ENCODE peak calls at places on chromosomes 16 and 17, in five cellular contexts. G, Q, M, U and S are unnamed samples.

GRCh38 chr16:68469728-68470460 is 21.6 kb upstream of the SMPD3 start:
- DNase-seq in G (no peak), Q (no peak), M (no peak), U (no peak), S (no peak)

GRCh38 chr17:65662166-65662565 is 100.7 kb upstream of the AXIN2 start:
- DNase-seq in G (no peak), Q (no peak), M (no peak), U (no peak), S (no peak)

GRCh38 chr17:16456770-16457316 is 35.1 kb downstream of the LRRC75A start:
- DNase-seq in G (no peak), Q (no peak), M (peak), U (no peak), S (no peak)

GRCh38 chr17:8965394-8966168 is at the start of gene PIK3R5:
- DNase-seq in G (no peak), Q (peak), M (peak), U (peak), S (peak)

GRCh38 chr16:24670623-24671454 is 58.6 kb upstream of the TNRC6A start:
- DNase-seq in G (peak), Q (no peak), M (peak), U (peak), S (peak)

GRCh38 chr17:2238432-2239169 is 65.0 kb downstream of the SMG6 start:
- DNase-seq in G (no peak), Q (no peak), M (no peak), U (peak), S (peak)

GRCh38 chr17:37592291-37592690 is 16.9 kb downstream of the SYNRG start:
- DNase-seq in G (no peak), Q (no peak), M (no peak), U (no peak), S (no peak)

GRCh38 chr16:71645450-71645849 is 19.5 kb downstream of the MARVELD3 start:
- DNase-seq in G (no peak), Q (no peak), M (peak), U (peak), S (peak)

GRCh38 chr16:15686287-15686686 is 36.2 kb downstream of the NDE1 start:
- DNase-seq in G (no peak), Q (no peak), M (no peak), U (no peak), S (no peak)

GRCh38 chr16:86343111-86343642 is 167.2 kb upstream of the FOXF1 start:
- DNase-seq in G (peak), Q (no peak), M (peak), U (no peak), S (no peak)

GRCh38 chr16:88558457-88559442 is 11.5 kb upstream of the ZC3H18 start:
- DNase-seq in G (no peak), Q (no peak), M (peak), U (peak), S (peak)

GRCh38 chr16:2817496-2818277 is 650 bp downstream of the PRSS21 start:
- DNase-seq in G (no peak), Q (no peak), M (no peak), U (peak), S (no peak)

GRCh38 chr17:7017827-7018200 is 5.0 kb upstream of the BCL6B start:
- DNase-seq in G (no peak), Q (no peak), M (no peak), U (no peak), S (no peak)

GRCh38 chr16:4976079-4976478 is 17.9 kb downstream of the SEC14L5 start:
- DNase-seq in G (no peak), Q (no peak), M (no peak), U (peak), S (peak)

GRCh38 chr17:50697076-50697475 is 10.6 kb downstream of the ANKRD40 start:
- DNase-seq in G (no peak), Q (no peak), M (no peak), U (no peak), S (no peak)

GRCh38 chr16:57601801-57602478 is 26.5 kb upstream of the ADGRG1 start:
- DNase-seq in G (no peak), Q (no peak), M (no peak), U (no peak), S (peak)

GRCh38 chr17:27352481-27353460 is 58.9 kb downstream of the WSB1 start:
- DNase-seq in G (no peak), Q (no peak), M (no peak), U (no peak), S (no peak)

GRCh38 chr17:9036336-9036735 is 15.0 kb downstream of the NTN1 start:
- DNase-seq in G (no peak), Q (no peak), M (no peak), U (no peak), S (no peak)

GRCh38 chr16:59341368-59341767 is 607.3 kb upstream of the GOT2 start:
- DNase-seq in G (no peak), Q (no peak), M (no peak), U (no peak), S (no peak)

GRCh38 chr16:72474511-72475123 is 302.7 kb upstream of the PMFBP1 start:
- DNase-seq in G (no peak), Q (no peak), M (no peak), U (no peak), S (no peak)

GRCh38 chr17:79821331-79822095 is 17.7 kb downstream of the CBX4 start:
- DNase-seq in G (no peak), Q (no peak), M (no peak), U (no peak), S (no peak)

GRCh38 chr17:79824234-79824633 is 15.0 kb downstream of the CBX4 start:
- DNase-seq in G (no peak), Q (no peak), M (no peak), U (no peak), S (no peak)

GRCh38 chr17:79820959-79821330 is 18.3 kb downstream of the CBX4 start:
- DNase-seq in G (no peak), Q (no peak), M (no peak), U (no peak), S (no peak)

GRCh38 chr17:79824893-79825579 is 14.2 kb downstream of the CBX4 start:
- DNase-seq in G (no peak), Q (no peak), M (no peak), U (no peak), S (no peak)

GRCh38 chr17:79822583-79823124 is 16.6 kb downstream of the CBX4 start:
- DNase-seq in G (no peak), Q (no peak), M (no peak), U (no peak), S (no peak)
- TF ChIP-seq CTCF in G (no peak), Q (no peak), M (no peak), U (no peak), S (no peak)

GRCh38 chr17:4667166-4667565 is 25.7 kb upstream of the ALOX15 start:
- DNase-seq in G (no peak), Q (no peak), M (no peak), U (no peak), S (no peak)
- TF ChIP-seq CTCF in G (no peak), Q (no peak), M (no peak), U (no peak), S (no peak)

DNA sequence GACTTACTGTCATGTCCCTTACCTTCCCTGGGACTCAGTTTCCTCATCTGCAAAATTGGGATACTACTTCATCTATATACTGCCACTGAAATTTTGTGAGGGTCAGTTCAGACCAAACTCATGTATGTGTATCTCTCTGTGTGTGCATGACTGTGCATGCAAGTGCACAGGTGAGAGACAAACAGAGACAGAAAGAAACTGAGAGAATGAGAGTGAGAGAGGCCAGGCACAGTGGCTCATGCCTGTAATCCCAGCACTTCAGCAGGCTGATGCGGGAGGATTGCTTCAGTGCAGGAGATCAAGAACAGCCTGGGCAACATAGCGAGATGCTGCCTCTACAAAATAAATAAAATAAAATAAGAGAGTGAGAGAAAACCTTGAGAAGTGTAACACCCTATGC is 32.1 kb upstream of the SLC6A2 start:
- DNase-seq in G (no peak), Q (no peak), M (no peak), U (no peak), S (no peak)
- TF ChIP-seq CTCF in G (no peak), Q (no peak), M (no peak), U (peak), S (no peak)

GRCh38 chr17:44408786-44409185 is 19.3 kb upstream of the ITGA2B start:
- DNase-seq in G (no peak), Q (no peak), M (no peak), U (no peak), S (peak)

GRCh38 chr17:44414394-44415155 is 25.1 kb upstream of the ITGA2B start:
- DNase-seq in G (no peak), Q (no peak), M (no peak), U (no peak), S (no peak)

DNA sequence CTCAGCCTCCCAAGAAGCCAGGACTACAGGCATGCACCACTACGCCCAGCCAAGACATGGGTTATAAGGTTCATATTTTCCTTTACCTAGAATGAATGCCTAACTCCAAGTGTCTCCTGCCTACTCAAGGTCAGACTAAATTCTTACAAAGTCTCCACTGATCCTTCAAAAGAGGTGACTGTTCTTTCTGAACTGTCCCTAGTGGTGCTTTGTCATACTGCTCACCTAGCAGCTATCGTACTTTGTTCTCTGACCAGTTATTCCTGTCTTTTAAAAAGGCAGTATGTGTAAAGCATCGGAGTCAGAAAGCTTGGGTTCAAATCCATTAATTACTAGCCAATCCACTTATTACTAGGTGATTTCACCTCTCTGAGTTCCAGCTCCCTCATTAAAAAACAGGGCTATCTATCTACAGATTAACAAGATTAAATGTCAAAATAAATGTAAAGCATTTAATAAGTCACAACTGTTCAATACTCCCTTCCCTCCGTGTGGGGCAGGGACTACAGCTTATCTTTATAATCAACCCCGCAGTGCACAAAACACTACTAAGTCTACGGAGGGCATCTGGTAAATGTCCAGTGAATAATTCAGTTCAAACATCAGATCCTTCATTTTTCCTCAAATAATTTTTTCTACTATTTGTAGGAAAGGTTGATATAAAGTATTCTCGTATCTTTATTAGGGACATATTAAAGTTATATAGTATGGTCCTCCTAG is 20.0 kb upstream of the ITGA2B start:
- DNase-seq in G (no peak), Q (no peak), M (peak), U (no peak), S (no peak)
- TF ChIP-seq CTCF in G (no peak), Q (no peak), M (no peak), U (no peak), S (peak)

GRCh38 chr17:75289122-75289831 is at the start of gene SLC25A19:
- DNase-seq in G (peak), Q (peak), M (peak), U (peak), S (peak)
- TF ChIP-seq CTCF in G (no peak), Q (peak), M (peak), U (peak), S (peak)

DNA sequence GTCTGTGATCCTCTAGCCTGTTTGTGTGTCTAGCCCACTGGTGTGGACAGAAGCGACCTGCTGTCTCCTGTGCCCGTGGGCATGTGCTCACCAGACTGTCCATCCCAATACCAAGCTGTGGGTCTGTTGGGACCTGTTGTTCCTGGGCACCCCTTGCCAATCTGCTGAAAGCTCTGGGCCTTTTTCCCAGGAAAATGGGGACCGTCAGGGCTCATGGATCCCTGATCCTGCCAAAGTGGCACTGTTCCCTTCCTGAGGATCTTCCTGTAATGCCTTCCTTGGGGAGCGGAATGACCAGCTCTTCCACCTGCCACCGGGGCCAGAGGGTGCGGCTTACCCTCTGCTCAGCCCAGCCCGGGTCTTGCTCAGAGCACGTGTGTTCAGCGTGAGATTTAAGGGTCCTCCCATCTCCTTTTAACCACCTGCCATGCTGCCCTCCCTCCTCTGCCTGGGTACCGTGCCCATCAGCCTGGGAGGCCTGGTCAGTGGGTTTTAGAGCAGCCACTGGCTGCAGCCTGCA is 59.3 kb downstream of the BAIAP2 start:
- DNase-seq in G (no peak), Q (no peak), M (no peak), U (no peak), S (no peak)
- TF ChIP-seq CTCF in G (no peak), Q (no peak), M (no peak), U (no peak), S (no peak)

DNA sequence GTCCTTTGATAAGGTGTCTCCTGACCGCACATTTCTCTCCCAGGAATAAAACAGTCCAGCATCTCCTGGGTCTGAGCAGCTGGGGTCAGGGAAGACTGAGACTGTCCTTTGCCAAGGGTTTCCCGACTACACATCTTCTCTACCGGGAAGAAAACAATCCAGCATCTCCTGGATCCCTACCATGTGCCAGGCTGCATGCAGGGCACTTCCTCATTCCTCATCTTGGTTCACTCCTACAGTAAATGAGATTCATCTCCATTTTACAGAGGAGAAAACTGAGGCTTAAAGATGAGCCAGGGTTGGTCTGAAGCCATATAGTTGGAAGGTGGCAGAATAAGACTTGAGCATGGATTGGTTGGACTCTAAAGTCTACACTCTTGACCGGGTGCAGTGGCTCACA is 36.7 kb downstream of the NOG start:
- DNase-seq in G (no peak), Q (no peak), M (no peak), U (no peak), S (no peak)
- TF ChIP-seq CTCF in G (no peak), Q (peak), M (no peak), U (no peak), S (no peak)

GRCh38 chr17:56160395-56160889 is 7.2 kb downstream of the ANKFN1 start:
- DNase-seq in G (no peak), Q (no peak), M (no peak), U (no peak), S (no peak)

GRCh38 chr17:56153215-56153614 is at the start of gene ANKFN1:
- DNase-seq in G (no peak), Q (no peak), M (no peak), U (no peak), S (no peak)

GRCh38 chr17:56159764-56160394 is 6.6 kb downstream of the ANKFN1 start:
- DNase-seq in G (no peak), Q (no peak), M (no peak), U (no peak), S (no peak)

GRCh38 chr17:56158344-56158743 is 5.1 kb downstream of the ANKFN1 start:
- DNase-seq in G (no peak), Q (no peak), M (no peak), U (no peak), S (no peak)
- TF ChIP-seq CTCF in G (no peak), Q (no peak), M (no peak), U (no peak), S (no peak)

GRCh38 chr17:18004901-18005305 is 32.2 kb downstream of the DRC3 start:
- DNase-seq in G (no peak), Q (no peak), M (no peak), U (no peak), S (no peak)
- TF ChIP-seq CTCF in G (peak), Q (no peak), M (peak), U (no peak), S (no peak)

DNA sequence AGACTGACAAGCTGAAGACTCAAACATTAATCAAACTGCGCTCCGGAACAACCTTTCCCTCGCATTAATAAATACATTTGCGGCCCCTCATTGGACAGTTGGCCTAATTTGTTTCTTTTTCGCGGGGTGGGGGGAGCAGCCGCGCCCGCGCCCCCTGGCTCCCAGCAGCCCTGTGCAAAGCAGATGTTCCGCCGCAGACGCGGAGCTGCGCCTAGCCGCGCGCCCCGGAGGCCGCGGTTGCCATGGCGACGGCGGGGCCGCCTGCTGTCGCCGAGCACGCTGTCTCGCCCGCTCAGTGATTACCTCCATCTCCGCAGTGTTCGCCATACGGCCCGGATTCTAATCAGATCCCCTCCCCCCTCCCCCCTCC is 25.5 kb downstream of the COPZ2 start:
- DNase-seq in G (no peak), Q (peak), M (peak), U (peak), S (peak)
- TF ChIP-seq CTCF in G (no peak), Q (no peak), M (no peak), U (peak), S (peak)